ENCODE peak calls at places on chromosomes 11 and 22, in six cellular contexts. K is IMR-90, V is H9, P is neuronal stem cell, J is mesenchymal stem cell, Q is H1. U is an unnamed sample.

GRCh38 chr11:14270690-14271542 is 88.1 kb downstream of the RRAS2 start:
- DNase-seq in K (no peak), V (no peak), P (no peak), J (no peak), Q (no peak), U (peak)

GRCh38 chr11:93846411-93846810 is 4.0 kb downstream of the VSTM5 start:
- DNase-seq in K (peak), V (no peak), P (no peak), J (peak), Q (no peak), U (no peak)

GRCh38 chr11:30596832-30597231 is 10.7 kb upstream of the MPPED2 start:
- DNase-seq in K (no peak), V (no peak), P (no peak), J (no peak), Q (no peak), U (no peak)

GRCh38 chr11:61897387-61898246 is 6.3 kb upstream of the FADS3 start:
- DNase-seq in K (peak), V (peak), P (peak), J (peak), Q (peak), U (no peak)

GRCh38 chr11:117872962-117873827 is 3.3 kb downstream of the FXYD6 start:
- DNase-seq in K (no peak), V (no peak), P (no peak), J (no peak), Q (peak), U (no peak)

GRCh38 chr11:35845860-35846259 is 98.0 kb upstream of the LDLRAD3 start:
- DNase-seq in K (no peak), V (no peak), P (no peak), J (no peak), Q (no peak), U (no peak)

GRCh38 chr11:71341596-71341995 is 89.2 kb upstream of the SHANK2 start:
- DNase-seq in K (no peak), V (no peak), P (no peak), J (no peak), Q (no peak), U (no peak)

GRCh38 chr11:126111458-126112116 is 48.9 kb upstream of the CDON start:
- DNase-seq in K (no peak), V (no peak), P (no peak), J (no peak), Q (no peak), U (no peak)

GRCh38 chr11:124900464-124900863 is 2.8 kb upstream of the ROBO4 start:
- DNase-seq in K (peak), V (peak), P (no peak), J (peak), Q (peak), U (peak)

GRCh38 chr11:119709638-119710346 is 19.2 kb downstream of the NECTIN1 start:
- DNase-seq in K (peak), V (peak), P (peak), J (peak), Q (no peak), U (no peak)

GRCh38 chr11:111303476-111303875 is 5.1 kb downstream of the POU2AF3 start:
- DNase-seq in K (no peak), V (no peak), P (no peak), J (no peak), Q (no peak), U (peak)

GRCh38 chr11:36095716-36096115 is 151.9 kb downstream of the LDLRAD3 start:
- DNase-seq in K (no peak), V (no peak), P (no peak), J (peak), Q (no peak), U (no peak)

GRCh38 chr22:25193130-25193529 is 6.5 kb upstream of the CRYBB3 start:
- DNase-seq in K (no peak), V (no peak), P (no peak), J (no peak), Q (no peak), U (no peak)

GRCh38 chr11:86553322-86553721 is 119.1 kb downstream of the ME3 start:
- DNase-seq in K (no peak), V (no peak), P (no peak), J (no peak), Q (no peak), U (no peak)

GRCh38 chr11:115219378-115219777 is 284.8 kb downstream of the CADM1 start:
- DNase-seq in K (no peak), V (no peak), P (no peak), J (no peak), Q (no peak), U (no peak)
- H2BK120ac ChIP-seq in K (no peak), V (no peak), P (no peak), J (no peak), Q (no peak), U (no peak)

GRCh38 chr11:76576166-76576565 is 94.4 kb downstream of the LRRC32 start:
- DNase-seq in K (no peak), V (no peak), P (no peak), J (peak), Q (no peak), U (no peak)
- H2AFZ ChIP-seq in K (no peak), V (no peak), P (no peak), J (no peak), Q (no peak), U (no peak)

DNA sequence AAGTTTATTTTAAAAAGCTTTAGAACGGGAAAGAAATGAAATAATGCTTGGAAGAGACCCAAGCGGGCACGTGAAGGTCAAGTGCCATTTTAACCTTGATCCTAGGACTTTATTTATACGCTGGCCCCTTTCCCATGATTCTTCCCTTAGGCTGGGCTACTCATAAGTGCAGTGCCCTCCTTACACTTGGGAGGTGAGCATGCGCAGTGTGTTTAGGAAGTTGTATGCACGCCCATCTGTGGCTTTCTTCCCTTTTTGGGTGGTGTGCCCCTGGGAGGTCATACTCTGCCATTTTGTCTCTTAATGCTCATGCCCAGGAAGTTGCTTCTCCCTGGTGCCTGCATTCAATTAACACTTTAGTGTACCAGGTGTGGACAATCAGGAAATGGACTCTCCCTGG is 239.7 kb downstream of the SWAP70 start:
- DNase-seq in K (no peak), V (no peak), P (no peak), J (no peak), Q (no peak), U (no peak)
- H2BK120ac ChIP-seq in K (peak), V (no peak), P (no peak), J (no peak), Q (peak), U (peak)

GRCh38 chr11:59778122-59778521 is 22.9 kb downstream of the STX3 start:
- DNase-seq in K (no peak), V (no peak), P (no peak), J (no peak), Q (no peak), U (no peak)
- H2AFZ ChIP-seq in K (no peak), V (no peak), P (no peak), J (no peak), Q (no peak), U (no peak)

GRCh38 chr11:29328961-29329441 is 687.8 kb downstream of the KCNA4 start:
- DNase-seq in K (peak), V (no peak), P (peak), J (peak), Q (no peak), U (peak)

GRCh38 chr11:29324328-29324727 is 692.5 kb downstream of the KCNA4 start:
- DNase-seq in K (no peak), V (no peak), P (no peak), J (no peak), Q (no peak), U (no peak)

GRCh38 chr11:29321293-29322132 is 695.3 kb downstream of the KCNA4 start:
- DNase-seq in K (peak), V (no peak), P (no peak), J (no peak), Q (no peak), U (no peak)

DNA sequence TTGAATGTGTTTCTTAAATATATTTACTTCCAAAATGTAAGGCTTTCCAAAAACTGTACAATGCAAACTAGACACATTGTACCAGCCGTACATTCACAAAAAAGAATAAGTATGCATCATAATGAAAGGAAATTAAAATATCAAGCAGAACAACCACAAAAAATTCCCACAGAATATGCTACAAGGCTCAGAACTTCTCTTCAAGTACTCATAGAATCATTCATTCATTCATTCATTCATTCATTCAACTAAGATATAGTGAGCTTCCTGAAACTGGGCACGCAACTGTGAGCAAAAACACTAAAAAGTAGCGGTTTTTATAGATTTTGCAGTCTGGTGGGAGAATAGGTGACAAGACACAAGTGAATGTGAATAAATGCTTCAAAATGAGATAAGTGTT is 690.1 kb downstream of the KCNA4 start:
- DNase-seq in K (no peak), V (no peak), P (no peak), J (no peak), Q (no peak), U (no peak)
- H2BK120ac ChIP-seq in K (peak), V (no peak), P (no peak), J (no peak), Q (no peak), U (no peak)

DNA sequence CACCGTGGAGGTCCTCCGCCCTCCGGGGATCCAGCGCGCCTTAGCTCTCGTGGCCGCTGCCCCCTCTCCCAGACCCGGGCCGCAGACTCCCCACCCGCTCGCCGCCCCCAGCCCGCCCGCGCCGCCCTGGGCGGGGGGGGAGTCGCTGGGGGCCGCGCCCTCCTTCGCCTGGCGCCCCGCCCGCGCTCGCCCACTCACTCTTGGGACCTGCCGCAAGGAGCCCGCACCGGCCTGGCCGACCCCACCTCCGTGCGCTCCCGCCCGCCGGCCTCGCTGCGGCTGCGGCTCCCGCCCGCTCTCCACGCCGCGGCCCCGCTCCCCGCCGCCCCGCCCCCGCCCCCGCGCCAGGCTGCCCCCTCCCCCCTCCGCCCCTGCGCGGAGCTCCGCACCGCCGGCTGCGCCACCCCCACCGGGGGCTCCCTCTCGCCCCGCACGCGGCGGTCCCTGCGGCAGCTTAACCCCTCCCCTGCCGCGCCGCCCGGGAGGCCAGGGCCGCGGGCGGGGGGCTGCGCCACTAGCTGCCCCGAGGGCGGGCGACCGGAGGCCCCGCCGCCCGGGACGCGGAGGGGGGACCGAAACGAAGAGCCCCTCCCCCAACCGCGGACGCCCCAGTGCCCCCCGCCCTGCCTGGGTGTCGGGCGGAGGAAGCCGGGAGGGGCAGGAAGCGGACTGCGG is 739 bp upstream of the RASGRP2 start:
- DNase-seq in K (no peak), V (no peak), P (no peak), J (no peak), Q (peak), U (no peak)
- H2AFZ ChIP-seq in K (peak), V (no peak), P (peak), J (no peak), Q (no peak), U (no peak)